ENCODE peak calls at places on chromosomes 2 and 18, in five cellular contexts. G is ovary; J is kidney glomerular epithelial cell; R is activated CD8-positive, alpha-beta memory T cell treated with anti-CD3 and anti-CD28 coated beads, Interleukin-2, amount 50 U/mL, for 48 hours; C is activated CD4-positive, alpha-beta T cell treated with anti-CD3 and anti-CD28 coated beads, Interleukin-2, amount 10 ng/mL, durations not matched to agents 7 days and 5 days. Q is an unnamed sample.

GRCh38 chr2:196515608-196516007 is 123.9 kb upstream of the CCDC150 start:
- DNase-seq in G (no peak), J (no peak), R (no peak), C (no peak), Q (no peak)

GRCh38 chr2:137674991-137675390 is 289.3 kb upstream of the HNMT start:
- DNase-seq in G (no peak), J (no peak), R (no peak), C (no peak), Q (no peak)

GRCh38 chr2:107466984-107467383 is 359.7 kb upstream of the RGPD4 start:
- DNase-seq in G (no peak), J (no peak), R (no peak), C (no peak), Q (no peak)

GRCh38 chr2:96501886-96502810 is 3.0 kb downstream of the NEURL3 start:
- DNase-seq in G (no peak), J (no peak), R (peak), C (no peak), Q (peak)

GRCh38 chr18:7185701-7186100 is 45.2 kb upstream of the LRRC30 start:
- DNase-seq in G (no peak), J (no peak), R (no peak), C (no peak), Q (no peak)

GRCh38 chr2:69764286-69765058 is 22.5 kb downstream of the ANXA4 start:
- DNase-seq in G (no peak), J (no peak), R (no peak), C (no peak), Q (no peak)

GRCh38 chr2:28505361-28505760 is 9.5 kb downstream of the PLB1 start:
- DNase-seq in G (no peak), J (no peak), R (no peak), C (no peak), Q (no peak)

GRCh38 chr2:173607601-173608311 is 253.1 kb downstream of the CDCA7 start:
- DNase-seq in G (no peak), J (no peak), R (no peak), C (no peak), Q (no peak)

GRCh38 chr2:1835581-1836201 is 91.4 kb upstream of the PXDN start:
- DNase-seq in G (no peak), J (no peak), R (no peak), C (no peak), Q (no peak)

GRCh38 chr18:10421859-10422258 is 32.6 kb upstream of the APCDD1 start:
- DNase-seq in G (no peak), J (no peak), R (no peak), C (no peak), Q (no peak)

GRCh38 chr18:23972416-23972815 is 42.1 kb upstream of the TTC39C start:
- DNase-seq in G (no peak), J (no peak), R (no peak), C (no peak), Q (no peak)

GRCh38 chr2:63544017-63544627 is 44.2 kb downstream of the WDPCP start:
- DNase-seq in G (no peak), J (no peak), R (no peak), C (no peak), Q (no peak)

Q was measured in mesenteric fat pad.